ENCODE peak calls at places on chromosomes 4 and X, in six cellular contexts. Q, G, J, I, N and T are unnamed samples.

GRCh38 chr4:24846716-24847115 is 51.3 kb downstream of the SOD3 start:
- DNase-seq in I (no peak), G (no peak), J (no peak), Q (no peak), N (no peak), T (no peak)

GRCh38 chr4:123986268-123986798 is 589.7 kb downstream of the SPRY1 start:
- DNase-seq in Q (peak; percentile 14), I (peak; percentile 41), G (peak; percentile 95), J (no peak), N (peak; percentile 89), T (no peak)

GRCh38 chr4:107519057-107519456 is 201.0 kb downstream of the PAPSS1 start:
- DNase-seq in N (peak; percentile 18), I (no peak), J (no peak), G (peak; percentile 52), Q (no peak), T (peak; percentile 42)

GRCh38 chrX:19121898-19122640 is at the start of gene ADGRG2:
- DNase-seq in Q (no peak), N (peak; percentile 24), J (peak; percentile 72), G (peak; percentile 24), I (no peak), T (no peak)

GRCh38 chr4:80139668-80140067 is 57.6 kb upstream of the PRDM8 start:
- DNase-seq in I (no peak), G (no peak), N (no peak), Q (no peak), J (no peak), T (no peak)

GRCh38 chr4:153781717-153782416 is 7.0 kb downstream of the SFRP2 start:
- DNase-seq in Q (no peak), G (no peak), I (no peak), N (peak; percentile 76), J (no peak), T (no peak)

GRCh38 chr4:127509155-127509554 is 123.6 kb upstream of the INTU start:
- DNase-seq in J (no peak), Q (no peak), N (peak; percentile 93), I (no peak), G (peak; percentile 21), T (no peak)

GRCh38 chr4:53941331-53941730 is 123.1 kb downstream of the CHIC2 start:
- DNase-seq in I (no peak), Q (no peak), N (no peak), G (no peak), J (no peak), T (no peak)

GRCh38 chr4:147851135-147851534 is 119.2 kb downstream of the ARHGAP10 start:
- DNase-seq in I (peak; percentile 45), N (no peak), G (no peak), Q (no peak), J (no peak), T (no peak)

GRCh38 chrX:24426921-24427746 is 38.0 kb upstream of the PDK3 start:
- DNase-seq in J (no peak), N (no peak), Q (no peak), G (peak; percentile 6), I (no peak), T (peak; percentile 23)

GRCh38 chrX:115264009-115264408 is 25.5 kb upstream of the LUZP4 start:
- DNase-seq in Q (no peak), J (no peak), N (no peak), G (peak; percentile 1), I (no peak), T (no peak)
- H3K4me1 ChIP-seq in Q (peaks cover 5% of the 10 kb centered on the region), J (no peaks in the 10 kb centered on the region), N (no peaks in the 10 kb centered on the region), G (peaks cover 9% of the 10 kb centered on the region), I (no peaks in the 10 kb centered on the region), T (no peaks in the 10 kb centered on the region)

GRCh38 chrX:113048896-113049295 is 208.3 kb upstream of the AMOT start:
- DNase-seq in J (no peak), G (no peak), I (no peak), Q (no peak), N (no peak), T (no peak)

DNA sequence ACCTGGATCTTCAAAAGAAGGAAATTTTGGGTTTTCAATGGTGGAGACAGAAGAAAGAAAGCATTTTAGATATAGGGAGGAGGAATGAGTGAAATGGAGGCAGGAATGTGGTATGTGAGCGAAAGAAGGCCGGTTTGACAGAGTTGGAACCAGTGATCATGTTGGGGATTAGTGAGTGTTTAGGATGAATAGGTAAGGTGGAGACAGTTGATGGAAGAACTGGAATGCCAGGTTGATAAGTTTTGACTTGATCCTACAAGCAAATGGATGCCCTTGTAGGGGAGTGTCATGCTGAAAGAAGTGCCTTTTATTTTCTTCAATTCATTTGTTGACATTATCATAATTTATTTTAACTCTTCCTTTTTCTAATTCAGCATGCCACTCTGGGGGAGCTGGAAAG is 207.8 kb upstream of the AMOT start:
- DNase-seq in G (no peak), N (no peak), I (no peak), Q (no peak), J (no peak), T (no peak)
- H3K4me1 ChIP-seq in G (no peaks in the 10 kb centered on the region), N (no peaks in the 10 kb centered on the region), I (no peaks in the 10 kb centered on the region), Q (no peaks in the 10 kb centered on the region), J (no peaks in the 10 kb centered on the region), T (no peaks in the 10 kb centered on the region)

DNA sequence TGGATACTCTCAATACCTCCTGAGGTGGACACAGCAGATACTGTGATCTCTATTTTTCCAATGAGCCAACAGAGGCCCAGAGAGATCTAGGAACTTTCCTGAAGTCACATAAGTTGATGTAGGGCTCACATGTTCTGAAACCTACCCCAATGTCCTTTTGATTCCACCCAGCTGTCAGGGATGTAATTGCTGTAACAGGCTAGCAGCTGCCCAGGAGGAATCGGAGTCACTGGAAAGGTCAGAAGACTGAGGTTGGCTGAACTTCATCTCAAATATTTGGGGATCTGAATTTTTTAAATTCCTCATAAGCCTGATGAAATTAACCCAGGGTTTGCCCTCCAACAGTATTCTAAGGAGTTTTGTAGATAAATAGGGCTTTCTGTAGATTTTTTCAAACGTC is 52.5 kb upstream of the PROM1 start:
- DNase-seq in Q (no peak), I (no peak), N (no peak), G (peak; percentile 23), J (no peak), T (no peak)
- H3K4me1 ChIP-seq in Q (peaks cover 4% of the 10 kb centered on the region), I (no peaks in the 10 kb centered on the region), N (peaks cover 3% of the 10 kb centered on the region), G (no peaks in the 10 kb centered on the region), J (no peaks in the 10 kb centered on the region), T (peaks cover 11% of the 10 kb centered on the region)

DNA sequence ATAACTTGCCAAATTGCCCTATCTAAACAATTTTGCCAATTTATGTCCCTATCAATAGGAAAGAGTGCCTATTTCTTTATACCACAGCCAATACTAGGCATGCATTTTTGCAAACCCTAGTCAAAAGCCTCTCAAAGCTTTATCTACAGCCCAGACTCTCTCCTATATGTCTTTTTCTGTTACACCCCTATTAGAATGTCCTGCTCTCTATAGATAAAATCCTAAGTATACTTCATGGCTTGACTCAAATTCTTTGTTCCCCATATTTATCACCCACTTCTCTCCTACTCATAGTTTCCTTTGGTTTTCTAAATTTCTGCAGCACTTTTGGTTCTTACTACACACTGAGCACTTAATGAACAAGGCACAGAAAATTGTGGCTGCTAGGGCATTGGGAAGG is 38.0 kb downstream of the NUP62CL start:
- DNase-seq in Q (no peak), G (no peak), J (no peak), I (no peak), N (no peak), T (no peak)
- H3K4me1 ChIP-seq in Q (no peaks in the 10 kb centered on the region), G (no peaks in the 10 kb centered on the region), J (no peaks in the 10 kb centered on the region), I (no peaks in the 10 kb centered on the region), N (no peaks in the 10 kb centered on the region), T (no peaks in the 10 kb centered on the region)

GRCh38 chr4:73603307-73603710 is 16.9 kb downstream of the RASSF6 start:
- DNase-seq in Q (peak; percentile 78), N (peak; percentile 90), J (no peak), I (no peak), G (peak; percentile 89), T (peak; percentile 52)

GRCh38 chr4:73607375-73608026 is 12.7 kb downstream of the RASSF6 start:
- DNase-seq in I (no peak), Q (no peak), J (no peak), G (no peak), N (no peak), T (no peak)

GRCh38 chr4:73600917-73601316 is 19.3 kb downstream of the RASSF6 start:
- DNase-seq in J (no peak), N (peak; percentile 55), Q (no peak), G (peak; percentile 23), I (no peak), T (no peak)

GRCh38 chr4:73606465-73606974 is 13.7 kb downstream of the RASSF6 start:
- DNase-seq in Q (no peak), I (no peak), J (no peak), N (no peak), G (no peak), T (peak; percentile 51)

GRCh38 chr4:73603854-73604584 is 16.2 kb downstream of the RASSF6 start:
- DNase-seq in I (no peak), Q (no peak), G (peak; percentile 29), J (no peak), N (no peak), T (no peak)
- H3K4me1 ChIP-seq in I (no peaks in the 10 kb centered on the region), Q (peaks cover 4% of the 10 kb centered on the region), G (no peaks in the 10 kb centered on the region), J (no peaks in the 10 kb centered on the region), N (peaks cover 7% of the 10 kb centered on the region), T (peaks cover 45% of the 10 kb centered on the region)

GRCh38 chr4:78336093-78336943 is 215.3 kb upstream of the ANXA3 start:
- DNase-seq in G (peak; percentile 93), J (no peak), I (peak; percentile 15), Q (no peak), N (peak; percentile 37), T (no peak)
- H3K4me1 ChIP-seq in G (peaks cover 29% of the 10 kb centered on the region), J (peaks cover 9% of the 10 kb centered on the region), I (no peaks in the 10 kb centered on the region), Q (peaks cover 18% of the 10 kb centered on the region), N (no peaks in the 10 kb centered on the region), T (no peaks in the 10 kb centered on the region)

GRCh38 chr4:56677673-56678072 is 3.4 kb downstream of the HOPX start:
- DNase-seq in N (no peak), G (no peak), J (no peak), Q (no peak), I (no peak), T (no peak)
- H3K4me1 ChIP-seq in N (no peaks in the 10 kb centered on the region), G (peaks cover 20% of the 10 kb centered on the region), J (peaks cover 7% of the 10 kb centered on the region), Q (no peaks in the 10 kb centered on the region), I (no peaks in the 10 kb centered on the region), T (peaks cover 5% of the 10 kb centered on the region)

DNA sequence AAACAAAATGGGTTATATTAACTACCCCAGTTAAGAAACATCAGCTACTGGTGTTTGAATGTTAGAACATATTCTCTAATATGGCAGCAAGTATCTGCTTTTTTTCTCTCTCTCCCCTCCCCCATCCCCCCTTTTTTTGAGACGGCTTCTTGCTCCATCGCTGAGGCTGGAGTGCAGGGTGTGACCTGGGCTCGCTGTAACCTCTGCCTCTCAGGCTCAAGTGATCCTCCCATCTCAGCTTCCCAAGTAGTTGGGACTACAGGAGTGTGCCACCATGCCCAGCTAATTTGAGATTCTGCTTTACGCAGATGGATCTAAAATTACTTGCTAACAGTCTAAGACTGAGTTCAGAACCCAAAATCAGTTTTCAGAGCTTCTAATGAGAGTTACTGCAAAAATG is 101.9 kb downstream of the AFF1 start:
- DNase-seq in G (no peak), J (no peak), Q (no peak), I (no peak), N (no peak), T (no peak)
- H3K4me1 ChIP-seq in G (peaks cover 68% of the 10 kb centered on the region), J (peaks cover 69% of the 10 kb centered on the region), Q (peaks cover 4% of the 10 kb centered on the region), I (peaks cover 74% of the 10 kb centered on the region), N (peaks cover 33% of the 10 kb centered on the region), T (peaks cover 38% of the 10 kb centered on the region)

GRCh38 chrX:50475208-50475607 is 4.6 kb upstream of the DGKK start:
- DNase-seq in Q (no peak), N (no peak), G (no peak), I (no peak), J (no peak), T (no peak)

GRCh38 chrX:50469206-50469605 is 1.4 kb downstream of the DGKK start:
- DNase-seq in J (no peak), Q (no peak), N (no peak), G (no peak), I (no peak), T (peak; percentile 37)

GRCh38 chrX:50470103-50471031 is at the start of gene DGKK:
- DNase-seq in J (peak; percentile 35), Q (no peak), N (no peak), G (no peak), I (no peak), T (no peak)

GRCh38 chrX:50471390-50471789 is 765 bp upstream of the DGKK start:
- DNase-seq in G (no peak), J (no peak), I (no peak), Q (no peak), N (no peak), T (no peak)
- H3K4me1 ChIP-seq in G (no peaks in the 10 kb centered on the region), J (no peaks in the 10 kb centered on the region), I (no peaks in the 10 kb centered on the region), Q (peaks cover 4% of the 10 kb centered on the region), N (no peaks in the 10 kb centered on the region), T (no peaks in the 10 kb centered on the region)